ENCODE peak calls at places on chromosome 9, in nine cellular contexts. U, B, X, L, Q, C, S, W and O are unnamed samples.

GRCh38 chr9:133160742-133161541 is 2.8 kb downstream of the GBGT1 start:
- DNase-seq in U (peak; percentile 85), B (peak; percentile 45), X (peak; percentile 69), L (peak; percentile 83), Q (no peak), C (peak; percentile 61), S (no peak), W (peak; percentile 59), O (peak; percentile 29)

GRCh38 chr9:105114956-105115728 is 129.3 kb upstream of the SLC44A1 start:
- DNase-seq in U (peak; percentile 76), B (no peak), X (no peak), L (no peak), Q (no peak), C (peak; percentile 33), S (no peak), W (peak; percentile 40), O (no peak)

GRCh38 chr9:110041452-110041851 is 166.5 kb downstream of the C9orf152 start:
- DNase-seq in U (no peak), B (no peak), X (no peak), L (no peak), Q (peak; percentile 4), C (no peak), S (no peak), W (no peak), O (no peak)

GRCh38 chr9:136057236-136058151 is 37.6 kb downstream of the NACC2 start:
- DNase-seq in U (no peak), B (no peak), X (no peak), L (no peak), Q (peak; percentile 59), C (no peak), S (no peak), W (no peak), O (no peak)

GRCh38 chr9:13110766-13111400 is 168.6 kb downstream of the MPDZ start:
- DNase-seq in U (peak; percentile 81), B (no peak), X (peak; percentile 29), L (no peak), Q (no peak), C (no peak), S (peak; percentile 35), W (no peak), O (no peak)

GRCh38 chr9:115046199-115046598 is 71.8 kb downstream of the TNC start:
- DNase-seq in U (no peak), B (no peak), X (no peak), L (no peak), Q (no peak), C (no peak), S (no peak), W (no peak), O (no peak)

GRCh38 chr9:14300588-14300987 is 13.4 kb downstream of the NFIB start:
- DNase-seq in U (no peak), B (no peak), X (no peak), L (no peak), Q (no peak), C (no peak), S (no peak), W (no peak), O (no peak)

GRCh38 chr9:87793292-87793691 is 67.4 kb downstream of the CTSL start:
- DNase-seq in U (peak; percentile 93), B (no peak), X (no peak), L (peak; percentile 93), Q (no peak), C (peak; percentile 87), S (no peak), W (peak; percentile 56), O (peak; percentile 28)

GRCh38 chr9:38195737-38196161 is 126.7 kb upstream of the SHB start:
- DNase-seq in U (no peak), B (no peak), X (no peak), L (peak; percentile 41), Q (no peak), C (no peak), S (no peak), W (no peak), O (no peak)

GRCh38 chr9:38017149-38017884 is 51.7 kb downstream of the SHB start:
- DNase-seq in U (peak; percentile 59), B (peak; percentile 97), X (peak; percentile 72), L (peak; percentile 73), Q (peak; percentile 80), C (peak; percentile 62), S (peak; percentile 85), W (peak; percentile 60), O (peak; percentile 62)

GRCh38 chr9:106421772-106422171 is 441.2 kb upstream of the ZNF462 start:
- DNase-seq in U (no peak), B (no peak), X (no peak), L (no peak), Q (no peak), C (no peak), S (no peak), W (peak; percentile 79), O (peak; percentile 32)

GRCh38 chr9:26945591-26945990 is 1.5 kb downstream of the PLAA start:
- DNase-seq in U (no peak), B (peak; percentile 15), X (no peak), L (no peak), Q (no peak), C (no peak), S (no peak), W (no peak), O (no peak)

GRCh38 chr9:137551656-137552534 is at the start of gene MRPL41:
- DNase-seq in U (peak; percentile 92), B (peak; percentile 97), X (peak; percentile 90), L (peak; percentile 87), Q (peak; percentile 93), C (peak; percentile 68), S (peak; percentile 86), W (peak; percentile 90), O (peak; percentile 62)
- TF ChIP-seq CTCF in U (no peak), B (no peak), X (no peak), L (no peak), Q (no peak), C (no peak), S (no peak), W (no peak), O (no peak)

GRCh38 chr9:134208310-134208841 is 44.0 kb upstream of the RNU6ATAC start:
- DNase-seq in U (peak; percentile 68), B (no peak), X (no peak), L (no peak), Q (no peak), C (no peak), S (no peak), W (no peak), O (no peak)

GRCh38 chr9:134210511-134210907 is 46.1 kb upstream of the RNU6ATAC start:
- DNase-seq in U (no peak), B (no peak), X (no peak), L (no peak), Q (no peak), C (no peak), S (no peak), W (no peak), O (no peak)

GRCh38 chr9:134210908-134211810 is 46.8 kb upstream of the RNU6ATAC start:
- DNase-seq in U (peak; percentile 37), B (no peak), X (no peak), L (no peak), Q (no peak), C (no peak), S (peak; percentile 81), W (no peak), O (no peak)

GRCh38 chr9:134208981-134209725 is 44.8 kb upstream of the RNU6ATAC start:
- DNase-seq in U (no peak), B (no peak), X (no peak), L (no peak), Q (no peak), C (no peak), S (no peak), W (no peak), O (no peak)

GRCh38 chr9:134209731-134210311 is 45.5 kb upstream of the RNU6ATAC start:
- DNase-seq in U (no peak), B (peak; percentile 0), X (no peak), L (no peak), Q (no peak), C (no peak), S (no peak), W (no peak), O (no peak)
- H3K27ac ChIP-seq in U (no peak overlapping the region), B (no peak overlapping the region), X (no peak overlapping the region), L (no peak overlapping the region), Q (no peak overlapping the region), C (no peak overlapping the region), S (no peak overlapping the region), W (no peak overlapping the region), O (no peak overlapping the region)

GRCh38 chr9:125681086-125681622 is 25.9 kb downstream of the MAPKAP1 start:
- DNase-seq in U (no peak), B (no peak), X (no peak), L (no peak), Q (no peak), C (no peak), S (no peak), W (no peak), O (no peak)

GRCh38 chr9:125680442-125680841 is 26.6 kb downstream of the MAPKAP1 start:
- DNase-seq in U (no peak), B (no peak), X (no peak), L (no peak), Q (no peak), C (no peak), S (no peak), W (no peak), O (no peak)

GRCh38 chr9:125682340-125682739 is 24.7 kb downstream of the MAPKAP1 start:
- DNase-seq in U (no peak), B (no peak), X (no peak), L (no peak), Q (no peak), C (no peak), S (no peak), W (no peak), O (no peak)

GRCh38 chr9:125683486-125683885 is 23.5 kb downstream of the MAPKAP1 start:
- DNase-seq in U (peak; percentile 57), B (no peak), X (no peak), L (no peak), Q (no peak), C (peak; percentile 86), S (no peak), W (peak; percentile 57), O (peak; percentile 79)

DNA sequence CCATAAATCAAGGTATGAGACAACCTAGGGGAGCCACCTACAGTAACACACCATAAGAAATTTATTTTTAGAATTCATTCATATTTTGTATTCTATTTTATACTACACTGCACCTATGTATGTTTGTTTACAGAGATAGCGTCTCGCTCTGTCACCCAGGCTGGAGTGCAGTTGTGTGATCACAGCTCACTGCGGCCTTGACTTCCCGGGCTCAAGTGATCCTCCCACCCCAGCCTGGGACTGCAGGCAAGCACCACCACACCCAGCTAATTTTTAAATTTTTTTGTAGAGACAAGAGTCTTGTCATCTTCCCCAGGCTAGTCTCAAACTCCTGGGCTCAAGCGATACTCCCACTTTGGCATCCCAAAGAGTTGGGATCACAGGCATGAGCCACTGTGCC is 25.4 kb downstream of the MAPKAP1 start:
- DNase-seq in U (no peak), B (no peak), X (no peak), L (no peak), Q (no peak), C (no peak), S (no peak), W (no peak), O (no peak)
- H3K4me1 ChIP-seq in U (no peaks in the 10 kb centered on the region), B (peaks cover 4% of the 10 kb centered on the region), X (no peaks in the 10 kb centered on the region), L (peaks cover 19% of the 10 kb centered on the region), Q (peaks cover 3% of the 10 kb centered on the region), C (peaks cover 4% of the 10 kb centered on the region), S (no peaks in the 10 kb centered on the region), W (peaks cover 17% of the 10 kb centered on the region), O (peaks cover 22% of the 10 kb centered on the region)

DNA sequence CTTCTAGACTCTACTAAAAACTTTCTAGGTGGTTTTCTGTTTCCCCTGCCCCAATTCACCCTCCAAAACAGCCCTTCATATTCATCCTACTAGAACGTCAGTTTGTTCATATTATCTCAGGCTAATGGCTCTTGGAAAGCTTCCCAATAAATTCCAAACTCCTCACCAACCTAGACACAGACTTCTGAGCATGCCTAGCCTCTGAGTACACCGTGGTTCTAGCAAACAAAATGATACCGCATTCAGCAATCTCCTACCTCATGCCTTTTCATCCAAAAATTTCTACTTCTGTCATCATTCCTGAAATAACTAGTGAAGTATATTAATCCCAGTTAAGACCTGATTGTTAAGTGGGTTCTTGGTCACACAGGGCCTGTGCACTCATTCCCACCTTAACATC is 46.5 kb upstream of the NR5A1 start:
- DNase-seq in U (peak; percentile 48), B (no peak), X (no peak), L (no peak), Q (no peak), C (peak; percentile 94), S (no peak), W (peak; percentile 21), O (peak; percentile 13)
- TF ChIP-seq CTCF in U (no peak), B (no peak), X (no peak), L (no peak), Q (no peak), C (no peak), S (no peak), W (no peak), O (no peak)